ENCODE peak calls at places on chromosomes 6 and 20, in four cellular contexts. O is HCT116, P is transverse colon, J is uterus. T is an unnamed sample.

GRCh38 chr6:15108383-15108715 is 137.5 kb upstream of the JARID2 start:
- DNase-seq in P (no peak), O (no peak), J (no peak), T (no peak)

GRCh38 chr6:45054610-45055009 is 273.5 kb upstream of the RUNX2 start:
- DNase-seq in J (no peak), O (no peak), P (no peak), T (no peak)

GRCh38 chr20:39849664-39850063 is 839.4 kb downstream of the MAFB start:
- DNase-seq in P (peak; percentile 30), O (no peak), J (peak; percentile 78), T (peak; percentile 68)

GRCh38 chr20:20184149-20184548 is 131.8 kb downstream of the CFAP61 start:
- DNase-seq in O (no peak), J (no peak), P (no peak), T (no peak)

GRCh38 chr20:8163543-8163942 is 31.5 kb downstream of the PLCB1 start:
- DNase-seq in P (no peak), O (no peak), J (no peak), T (no peak)

GRCh38 chr20:38073307-38074010 is 39.9 kb downstream of the RPRD1B start:
- DNase-seq in O (peak; percentile 24), J (peak; percentile 86), P (peak; percentile 29), T (peak; percentile 44)

GRCh38 chr6:112439010-112439409 is 91.9 kb downstream of the RFPL4B start:
- DNase-seq in P (no peak), O (no peak), J (no peak), T (no peak)

GRCh38 chr20:18543932-18544331 is 23.3 kb upstream of the SMIM26 start:
- DNase-seq in O (no peak), J (no peak), P (peak; percentile 25), T (no peak)

GRCh38 chr20:57901526-57901925 is 191.7 kb upstream of the PMEPA1 start:
- DNase-seq in O (no peak), P (no peak), J (no peak), T (no peak)

GRCh38 chr6:118908441-118908840 is 14.5 kb downstream of the ASF1A start:
- DNase-seq in O (no peak), J (no peak), P (no peak), T (no peak)

GRCh38 chr6:40457261-40457660 is 129.9 kb downstream of the LRFN2 start:
- DNase-seq in J (no peak), P (no peak), O (no peak), T (no peak)

GRCh38 chr20:1381753-1382591 is 10.9 kb downstream of the FKBP1A start:
- DNase-seq in J (no peak), P (no peak), O (no peak), T (no peak)

GRCh38 chr6:152387091-152387490 is 250.1 kb downstream of the SYNE1 start:
- DNase-seq in O (no peak), P (no peak), J (no peak), T (no peak)

GRCh38 chr6:33427585-33428218 is 7.8 kb downstream of the SYNGAP1 start:
- DNase-seq in P (peak; percentile 71), O (no peak), J (peak; percentile 54), T (peak; percentile 55)

GRCh38 chr6:153790881-153791473 is 248.1 kb upstream of the OPRM1 start:
- DNase-seq in O (peak; percentile 15), J (no peak), P (no peak), T (no peak)

GRCh38 chr6:81171991-81172740 is 580.3 kb downstream of the TENT5A start:
- DNase-seq in J (peak; percentile 26), O (peak; percentile 15), P (no peak), T (no peak)

GRCh38 chr6:75041381-75041780 is 164.5 kb downstream of the COL12A1 start:
- DNase-seq in J (no peak), O (no peak), P (no peak), T (no peak)

GRCh38 chr6:31822038-31822821 is 5.3 kb upstream of the HSPA1B start:
- DNase-seq in P (peak; percentile 92), J (peak; percentile 94), O (no peak), T (peak; percentile 89)

GRCh38 chr20:20500312-20500711 is 132.4 kb downstream of the INSM1 start:
- DNase-seq in J (no peak), O (no peak), P (no peak), T (no peak)

GRCh38 chr20:34952676-34953075 is 2.9 kb downstream of the GSS start:
- DNase-seq in O (no peak), J (no peak), P (no peak), T (no peak)

GRCh38 chr20:22619272-22619671 is 34.9 kb upstream of the FOXA2 start:
- DNase-seq in J (no peak), O (no peak), P (no peak), T (no peak)

GRCh38 chr6:120826253-120826652 is 508.0 kb downstream of the TBC1D32 start:
- DNase-seq in O (peak; percentile 53), J (no peak), P (peak; percentile 17), T (peak; percentile 20)

GRCh38 chr6:53107091-53107490 is 41.5 kb downstream of the GCM1 start:
- DNase-seq in P (no peak), O (no peak), J (no peak), T (no peak)

GRCh38 chr6:137571854-137572253 is 77.7 kb upstream of the OLIG3 start:
- DNase-seq in J (no peak), P (peak; percentile 44), O (peak; percentile 59), T (no peak)
- TF ChIP-seq CTCF in J (peak; percentile 14), P (peak; percentile 64), O (peak; percentile 69), T (peak; percentile 19)

GRCh38 chr6:89145962-89146747 is at the start of gene PM20D2:
- DNase-seq in P (peak; percentile 77), O (peak; percentile 48), J (peak; percentile 52), T (peak; percentile 60)
- TF ChIP-seq POLR2A in P (peak; percentile 51), O (peak; percentile 85), J (peak; percentile 69), T (peak; percentile 68)

GRCh38 chr6:3204921-3205320 is 22.5 kb downstream of the TUBB2B start:
- DNase-seq in J (no peak), O (no peak), P (no peak), T (no peak)

GRCh38 chr6:3208775-3209113 is 18.7 kb downstream of the TUBB2B start:
- DNase-seq in P (no peak), O (no peak), J (no peak), T (no peak)

GRCh38 chr6:3205913-3206312 is 21.5 kb downstream of the TUBB2B start:
- DNase-seq in O (no peak), P (no peak), J (no peak), T (no peak)

GRCh38 chr6:3208096-3208774 is 19.2 kb downstream of the TUBB2B start:
- DNase-seq in P (no peak), O (no peak), J (no peak), T (no peak)

DNA sequence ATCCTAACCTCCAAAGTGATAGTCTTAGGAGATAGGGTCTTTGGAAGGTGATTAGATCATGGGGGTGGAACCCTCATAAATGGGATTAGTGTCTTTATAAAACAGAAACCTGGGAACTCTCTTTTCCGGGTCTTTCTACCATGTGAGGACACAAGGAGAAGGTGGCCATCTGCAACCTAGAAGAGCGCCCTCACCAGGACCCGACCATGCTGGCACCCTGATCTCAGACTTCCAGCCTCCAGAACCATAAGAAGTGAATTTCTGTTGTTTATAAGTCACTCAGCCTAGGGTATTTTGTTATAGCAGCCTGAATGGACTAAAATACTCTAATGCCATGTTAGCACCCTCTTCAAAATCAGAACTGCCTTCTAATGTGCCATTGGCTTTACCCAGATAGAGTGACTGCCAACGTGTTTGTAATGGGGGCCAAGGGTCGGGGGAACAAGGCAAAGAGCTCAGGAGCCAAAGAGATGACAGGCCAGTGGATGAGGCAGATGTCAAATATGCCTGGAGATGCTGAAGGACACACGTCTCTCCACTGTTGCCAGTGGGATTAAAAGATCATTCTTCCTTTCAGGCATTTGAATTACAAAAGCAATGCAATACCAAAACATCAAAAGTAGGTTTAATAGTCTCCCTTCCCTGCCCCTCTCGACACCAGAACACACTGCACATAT is 21.0 kb downstream of the TUBB2B start:
- DNase-seq in O (no peak), P (no peak), J (no peak), T (no peak)
- TF ChIP-seq CTCF in O (peak; percentile 33), P (no peak), J (no peak), T (no peak)

DNA sequence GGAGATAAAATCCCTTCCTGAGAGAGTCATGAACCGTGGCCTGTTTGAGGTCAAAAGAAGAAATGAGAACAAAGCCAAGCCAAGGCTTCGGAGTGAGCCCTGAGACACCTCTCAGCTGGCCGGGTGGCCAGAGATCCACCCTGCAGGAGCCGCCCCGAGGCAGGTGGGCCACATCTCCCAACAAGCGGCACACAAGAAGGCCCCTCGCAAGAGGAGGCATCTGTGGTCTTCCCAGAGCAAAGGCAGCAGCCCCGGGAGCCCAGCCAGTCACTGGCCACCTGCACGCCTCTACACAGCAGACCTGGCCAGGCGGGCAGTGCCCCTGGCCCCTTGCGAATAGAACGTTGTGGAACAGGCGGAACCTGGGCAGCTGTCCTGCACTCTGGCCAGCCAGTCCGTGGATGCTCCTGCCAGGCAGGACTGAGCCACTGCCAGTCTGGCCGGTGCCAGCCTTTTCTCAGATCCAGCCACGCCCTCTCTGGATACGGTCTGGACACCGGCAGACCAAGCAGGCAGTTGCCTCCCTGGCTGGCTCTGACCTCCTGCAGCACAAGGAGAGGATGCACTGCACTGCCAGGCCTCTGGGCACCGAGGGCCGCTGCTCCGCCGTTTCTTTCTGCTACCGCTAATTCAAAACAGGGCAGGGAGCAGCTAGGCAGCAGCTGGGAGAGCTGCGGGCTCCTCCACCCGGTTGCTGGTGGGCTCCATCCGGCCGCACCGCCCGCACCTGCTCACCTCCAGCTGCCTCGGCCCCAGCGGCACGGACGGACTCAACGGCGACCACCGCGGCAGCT is 30.6 kb upstream of the AFDN start:
- DNase-seq in O (no peak), J (no peak), P (peak; percentile 61), T (peak; percentile 81)
- TF ChIP-seq POLR2A in O (no peak), J (no peak), P (no peak), T (no peak)